ENCODE peak calls at places on chromosomes 6 and 20, in five cellular contexts. S is gastrocnemius medialis; X is activated CD4-positive, alpha-beta T cell treated with anti-CD3 and anti-CD28 coated beads for 36 hours; B is GM12878; J is left ventricle myocardium superior. F is an unnamed sample.

GRCh38 chr6:35765739-35766138 is 10.7 kb upstream of the CLPSL2 start:
- ATAC-seq in B (no peak), S (no peak), J (no peak), X (no peak), F (no peak)

GRCh38 chr6:79605968-79606764 is 25.0 kb upstream of the SH3BGRL2 start:
- ATAC-seq in X (no peak), B (no peak), S (no peak), J (no peak), F (no peak)

GRCh38 chr6:139173172-139173571 is 38.3 kb downstream of the HECA start:
- ATAC-seq in B (peak), X (peak), J (no peak), S (no peak), F (peak)

GRCh38 chr6:143594647-143595046 is 83.1 kb upstream of the PHACTR2 start:
- ATAC-seq in S (no peak), X (no peak), J (peak), B (no peak), F (no peak)

GRCh38 chr6:1724616-1725015 is 114.9 kb downstream of the FOXC1 start:
- ATAC-seq in J (peak), S (peak), B (no peak), X (no peak), F (no peak)

GRCh38 chr6:107458687-107459282 is 579 bp downstream of the PDSS2 start:
- ATAC-seq in S (peak), B (peak), X (peak), J (peak), F (peak)

GRCh38 chr6:52207066-52207465 is 20.9 kb downstream of the IL17A start:
- ATAC-seq in J (no peak), B (no peak), X (no peak), S (no peak), F (no peak)

GRCh38 chr6:14906621-14907020 is 339.2 kb upstream of the JARID2 start:
- ATAC-seq in B (no peak), J (no peak), S (no peak), X (no peak), F (no peak)

GRCh38 chr6:167238694-167239467 is 52.2 kb upstream of the UNC93A start:
- ATAC-seq in S (no peak), J (no peak), X (no peak), B (no peak), F (no peak)

GRCh38 chr6:151067684-151068596 is 171.8 kb upstream of the AKAP12 start:
- ATAC-seq in J (peak), S (peak), B (no peak), X (no peak), F (no peak)

GRCh38 chr20:53789913-53790675 is 196.5 kb upstream of the ZNF217 start:
- ATAC-seq in B (no peak), J (no peak), X (peak), S (no peak), F (no peak)

GRCh38 chr6:105789935-105790334 is 296.2 kb upstream of the PRDM1 start:
- ATAC-seq in S (no peak), J (no peak), X (no peak), B (no peak), F (no peak)

GRCh38 chr20:45138451-45139300 is 14.4 kb upstream of the WFDC12 start:
- ATAC-seq in B (peak), S (no peak), X (peak), J (no peak), F (peak)

GRCh38 chr6:43927525-43928210 is 157.7 kb downstream of the VEGFA start:
- ATAC-seq in S (no peak), B (no peak), X (no peak), J (no peak), F (peak)

GRCh38 chr6:148021715-148022114 is 320.9 kb upstream of the SASH1 start:
- ATAC-seq in S (no peak), X (no peak), J (no peak), B (no peak), F (no peak)

GRCh38 chr6:110296151-110297028 is 61.8 kb downstream of the METTL24 start:
- ATAC-seq in X (no peak), B (no peak), J (no peak), S (no peak), F (no peak)

GRCh38 chr6:15400572-15401004 is 154.7 kb downstream of the JARID2 start:
- ATAC-seq in S (peak), B (no peak), X (peak), J (peak), F (no peak)

GRCh38 chr6:90370493-90370959 is 73.9 kb upstream of the BACH2 start:
- ATAC-seq in J (no peak), X (peak), B (no peak), S (no peak), F (no peak)

GRCh38 chr6:79646006-79646405 is 14.9 kb downstream of the SH3BGRL2 start:
- ATAC-seq in B (peak), S (no peak), J (no peak), X (peak), F (no peak)

GRCh38 chr6:150471276-150471675 is 102.5 kb downstream of the IYD start:
- ATAC-seq in J (no peak), S (no peak), B (no peak), X (no peak), F (no peak)

GRCh38 chr6:114135348-114136002 is 164.5 kb upstream of the HDAC2 start:
- ATAC-seq in S (peak), B (no peak), X (no peak), J (no peak), F (no peak)

GRCh38 chr20:33825340-33826269 is 14.5 kb downstream of the CHMP4B start:
- ATAC-seq in J (no peak), X (no peak), S (no peak), B (no peak), F (no peak)

GRCh38 chr20:2986466-2986865 is 57.0 kb upstream of the GNRH2 start:
- ATAC-seq in B (no peak), J (peak), X (peak), S (no peak), F (no peak)

GRCh38 chr6:45473121-45473967 is 95.6 kb upstream of the SUPT3H start:
- ATAC-seq in B (no peak), S (no peak), X (no peak), J (no peak), F (no peak)

GRCh38 chr6:8943073-8943472 is 507.7 kb upstream of the SLC35B3 start:
- ATAC-seq in J (no peak), S (no peak), B (no peak), X (no peak), F (no peak)

GRCh38 chr6:141394125-141394536 is 738.6 kb upstream of the GJE1 start:
- ATAC-seq in J (no peak), B (no peak), S (no peak), X (no peak), F (peak)

GRCh38 chr6:161618816-161619454 is 345.1 kb upstream of the AGPAT4 start:
- ATAC-seq in J (peak), S (peak), B (peak), X (no peak), F (no peak)

GRCh38 chr6:16659471-16660156 is 101.6 kb downstream of the ATXN1 start:
- ATAC-seq in J (peak), S (no peak), B (peak), X (peak), F (peak)

GRCh38 chr20:62602550-62602949 is 39.8 kb upstream of the SLCO4A1 start:
- ATAC-seq in S (peak), B (no peak), J (peak), X (peak), F (no peak)

GRCh38 chr6:149967591-149967990 is 3.8 kb downstream of the ULBP1 start:
- ATAC-seq in S (no peak), J (no peak), B (no peak), X (no peak), F (no peak)

GRCh38 chr20:63536997-63537524 is at the start of gene PTK6:
- ATAC-seq in B (peak), X (peak), J (peak), S (no peak), F (peak)

GRCh38 chr6:40626886-40627285 is 39.7 kb upstream of the LRFN2 start:
- ATAC-seq in J (no peak), B (no peak), X (no peak), S (no peak), F (no peak)

GRCh38 chr6:41771058-41771983 is 8.4 kb downstream of the FRS3 start:
- ATAC-seq in B (no peak), J (no peak), X (no peak), S (no peak), F (no peak)

GRCh38 chr20:1389703-1390385 is 3.0 kb downstream of the FKBP1A start:
- ATAC-seq in J (no peak), S (no peak), B (peak), X (no peak), F (no peak)

GRCh38 chr6:154536255-154536654 is 25.8 kb upstream of the CNKSR3 start:
- ATAC-seq in J (no peak), X (no peak), S (no peak), B (no peak), F (no peak)

GRCh38 chr6:164097557-164098398 is 683.3 kb downstream of the QKI start:
- ATAC-seq in B (no peak), J (peak), S (peak), X (no peak), F (no peak)